ENCODE peak calls at places on chromosomes 2 and 18, in six cellular contexts. B is progenitor cell of endocrine pancreas; L is neural crest cell; T is CD8-positive, alpha-beta T cell; P is cardiac muscle cell; N is mesothelial cell of epicardium. V is an unnamed sample.

GRCh38 chr18:64094210-64094609 is 54.7 kb downstream of the LINC00305 start:
- DNase-seq in P (no peak), T (no peak), N (no peak), B (no peak), L (no peak), V (no peak)

GRCh38 chr2:226797289-226797988 is 2.2 kb downstream of the IRS1 start:
- DNase-seq in T (no peak), L (no peak), N (peak), P (no peak), B (no peak), V (no peak)

GRCh38 chr18:59994357-59994756 is 94.6 kb downstream of the PMAIP1 start:
- DNase-seq in N (no peak), L (no peak), P (peak), T (no peak), B (no peak), V (no peak)

GRCh38 chr2:92072461-92073035 is 2798.7 kb upstream of the TEKT4 start:
- DNase-seq in B (no peak), N (peak), L (no peak), P (no peak), T (no peak), V (no peak)

GRCh38 chr2:43251171-43251731 is 24.8 kb upstream of the ZFP36L2 start:
- DNase-seq in N (peak), L (no peak), T (no peak), P (peak), B (no peak), V (no peak)

GRCh38 chr2:207167129-207167923 is 1.6 kb upstream of the KLF7 start:
- DNase-seq in B (no peak), T (no peak), L (no peak), N (no peak), P (peak), V (no peak)

GRCh38 chr2:116148361-116148760 is 1666.1 kb upstream of the DDX18 start:
- DNase-seq in N (no peak), T (no peak), L (no peak), P (no peak), B (no peak), V (no peak)

GRCh38 chr2:100875516-100876230 is 55.7 kb downstream of the NPAS2 start:
- DNase-seq in N (no peak), T (no peak), L (no peak), P (no peak), B (no peak), V (no peak)

GRCh38 chr2:238097201-238097987 is 2.7 kb upstream of the ESPNL start:
- DNase-seq in N (no peak), L (no peak), P (no peak), B (no peak), T (peak), V (no peak)

GRCh38 chr18:59610546-59611140 is 86.6 kb downstream of the CCBE1 start:
- DNase-seq in P (no peak), N (no peak), T (no peak), L (no peak), B (no peak), V (no peak)

GRCh38 chr2:112812318-112813042 is 24.1 kb downstream of the IL1B start:
- DNase-seq in N (no peak), P (no peak), L (no peak), B (no peak), T (no peak), V (no peak)

GRCh38 chr2:177629357-177630000 is 236.9 kb downstream of the AGPS start:
- DNase-seq in L (no peak), B (no peak), T (no peak), N (no peak), P (no peak), V (no peak)

GRCh38 chr2:128615571-128615970 is 296.9 kb upstream of the HS6ST1 start:
- DNase-seq in P (no peak), L (no peak), T (no peak), B (no peak), N (no peak), V (no peak)

GRCh38 chr2:71451695-71452094 is 1.7 kb upstream of the DYSF start:
- DNase-seq in T (no peak), B (no peak), P (no peak), L (no peak), N (no peak), V (no peak)

GRCh38 chr2:71455011-71455740 is 1.8 kb downstream of the DYSF start:
- DNase-seq in L (no peak), T (no peak), B (no peak), N (no peak), P (no peak), V (no peak)

GRCh38 chr2:71453404-71454220 is at the start of gene DYSF:
- DNase-seq in P (peak), N (peak), L (no peak), B (no peak), T (no peak), V (no peak)

GRCh38 chr2:71454221-71455010 is 1.1 kb downstream of the DYSF start:
- DNase-seq in N (no peak), B (no peak), T (no peak), L (no peak), P (peak), V (no peak)

GRCh38 chr2:71452565-71452964 is 796 bp upstream of the DYSF start:
- DNase-seq in N (no peak), L (no peak), B (no peak), T (no peak), P (peak), V (no peak)
- TF ChIP-seq CTCF in N (no peak), L (peak), B (peak), T (no peak), P (peak), V (no peak)

GRCh38 chr2:216688731-216689360 is 6.5 kb downstream of the IGFBP5 start:
- DNase-seq in T (no peak), L (no peak), N (no peak), B (no peak), P (no peak), V (no peak)

GRCh38 chr2:216685327-216685875 is 9.9 kb downstream of the IGFBP5 start:
- DNase-seq in N (no peak), B (no peak), L (no peak), T (no peak), P (no peak), V (no peak)

GRCh38 chr2:216689397-216689796 is 6.0 kb downstream of the IGFBP5 start:
- DNase-seq in P (no peak), B (no peak), T (no peak), L (no peak), N (no peak), V (no peak)

GRCh38 chr2:216687111-216687510 is 8.2 kb downstream of the IGFBP5 start:
- DNase-seq in B (no peak), L (no peak), N (no peak), P (no peak), T (no peak), V (no peak)

GRCh38 chr2:216687646-216688045 is 7.7 kb downstream of the IGFBP5 start:
- DNase-seq in L (no peak), T (no peak), N (no peak), P (peak), B (no peak), V (no peak)
- TF ChIP-seq CTCF in L (peak), T (peak), N (peak), P (peak), B (peak), V (no peak)

GRCh38 chr2:153393518-153393917 is 85.0 kb downstream of the RPRM start:
- DNase-seq in T (no peak), P (no peak), N (no peak), B (no peak), L (no peak), V (no peak)
- TF ChIP-seq CTCF in T (no peak), P (no peak), N (no peak), B (no peak), L (no peak), V (no peak)

GRCh38 chr2:19687260-19687659 is 214.5 kb downstream of the TTC32 start:
- DNase-seq in B (no peak), T (no peak), N (no peak), L (no peak), P (no peak), V (no peak)
- TF ChIP-seq CTCF in B (no peak), T (no peak), N (no peak), L (no peak), P (no peak), V (no peak)

DNA sequence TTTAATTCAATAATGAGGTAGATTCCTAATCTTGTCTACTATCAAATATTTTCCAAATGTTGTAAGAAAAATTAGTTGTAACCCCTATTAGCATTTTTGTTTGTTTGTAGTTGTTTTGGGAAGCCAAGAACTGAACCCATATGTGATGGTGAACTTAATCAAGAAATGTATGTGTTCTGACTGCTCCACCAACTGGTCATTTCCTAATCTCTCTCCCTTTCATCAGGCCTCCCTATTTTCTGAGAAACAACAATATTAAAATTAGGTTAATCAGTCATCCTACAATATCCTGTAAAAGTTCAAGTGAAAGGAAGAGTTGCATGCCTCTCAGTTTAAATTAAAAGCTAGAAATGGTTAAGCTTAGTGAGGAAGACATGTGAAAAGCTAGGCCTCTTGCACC is 504.0 kb downstream of the EPHA4 start:
- DNase-seq in L (no peak), N (no peak), T (no peak), B (no peak), P (no peak), V (no peak)
- TF ChIP-seq CTCF in L (no peak), N (no peak), T (no peak), B (no peak), P (no peak), V (no peak)

GRCh38 chr2:74142340-74142739 is 5.4 kb downstream of the BOLA3 start:
- DNase-seq in L (no peak), N (no peak), P (no peak), B (no peak), T (no peak), V (no peak)
- TF ChIP-seq CTCF in L (peak), N (no peak), P (no peak), B (no peak), T (no peak), V (no peak)

GRCh38 chr2:30029804-30030203 is 108.4 kb upstream of the ALK start:
- DNase-seq in B (no peak), T (no peak), N (no peak), L (no peak), P (no peak), V (no peak)

GRCh38 chr2:30024281-30024680 is 102.9 kb upstream of the ALK start:
- DNase-seq in L (no peak), P (no peak), T (no peak), B (no peak), N (no peak), V (no peak)

GRCh38 chr2:30030361-30030760 is 109.0 kb upstream of the ALK start:
- DNase-seq in L (no peak), T (no peak), P (no peak), B (no peak), N (no peak), V (no peak)

GRCh38 chr2:30022444-30023071 is 101.2 kb upstream of the ALK start:
- DNase-seq in T (no peak), L (no peak), N (no peak), P (no peak), B (no peak), V (no peak)

GRCh38 chr2:30026091-30027055 is 105.0 kb upstream of the ALK start:
- DNase-seq in L (peak), T (no peak), B (peak), N (peak), P (peak), V (no peak)
- TF ChIP-seq CTCF in L (peak), T (no peak), B (peak), N (peak), P (peak), V (no peak)

GRCh38 chr2:67716895-67717294 is 319.8 kb downstream of the ETAA1 start:
- DNase-seq in L (no peak), B (no peak), N (no peak), P (no peak), T (no peak), V (no peak)
- TF ChIP-seq CTCF in L (no peak), B (no peak), N (no peak), P (no peak), T (no peak), V (no peak)

V was measured in activated B cell treated with CpG ODN at 0.5 μM for 24 hours.